ENCODE peak calls at places on chromosomes 16 and 17, in five cellular contexts. X is hepatocyte; S is left ventricle myocardium inferior; K is mesendoderm; L is CD4-positive, CD25-positive, alpha-beta regulatory T cell. O is an unnamed sample.
A peak's percentile ranks its signal among the peaks of the same experiment; 100 is the strongest.

GRCh38 chr16:77849640-77850258 is 61.4 kb downstream of the VAT1L start:
- DNase-seq in X (no peak), S (peak; percentile 22), K (no peak), L (no peak), O (no peak)

GRCh38 chr16:47970291-47970931 is 185.4 kb downstream of the ABCC12 start:
- DNase-seq in X (peak; percentile 83), S (no peak), K (peak; percentile 87), L (no peak), O (no peak)

GRCh38 chr16:46911650-46912049 is 27.5 kb downstream of the GPT2 start:
- DNase-seq in X (no peak), S (no peak), K (no peak), L (no peak), O (no peak)

GRCh38 chr17:55641559-55642160 is 81.0 kb downstream of the TMEM100 start:
- DNase-seq in X (peak; percentile 71), S (peak; percentile 63), K (peak; percentile 95), L (peak; percentile 15), O (no peak)

GRCh38 chr16:56617212-56618085 is 8.1 kb upstream of the MT1E start:
- DNase-seq in X (peak; percentile 60), S (peak; percentile 88), K (no peak), L (peak; percentile 36), O (peak; percentile 40)

GRCh38 chr16:54397190-54397835 is 110.7 kb upstream of the IRX3 start:
- DNase-seq in X (no peak), S (no peak), K (no peak), L (no peak), O (no peak)

GRCh38 chr16:46607529-46607928 is 13.7 kb downstream of the SHCBP1 start:
- DNase-seq in X (peak; percentile 51), S (no peak), K (peak; percentile 21), L (peak; percentile 53), O (no peak)

GRCh38 chr17:39208893-39209292 is 8.8 kb downstream of the RPL19 start:
- DNase-seq in X (no peak), S (no peak), K (peak; percentile 31), L (no peak), O (no peak)

GRCh38 chr16:79931721-79932120 is 331.2 kb upstream of the MAF start:
- DNase-seq in X (no peak), S (no peak), K (no peak), L (no peak), O (no peak)

GRCh38 chr16:13236308-13236707 is 334.9 kb downstream of the SHISA9 start:
- DNase-seq in X (no peak), S (no peak), K (no peak), L (no peak), O (no peak)

GRCh38 chr16:13242201-13242600 is 340.8 kb downstream of the SHISA9 start:
- DNase-seq in X (no peak), S (no peak), K (no peak), L (no peak), O (no peak)

GRCh38 chr16:13234999-13235398 is 333.6 kb downstream of the SHISA9 start:
- DNase-seq in X (no peak), S (no peak), K (no peak), L (no peak), O (no peak)

DNA sequence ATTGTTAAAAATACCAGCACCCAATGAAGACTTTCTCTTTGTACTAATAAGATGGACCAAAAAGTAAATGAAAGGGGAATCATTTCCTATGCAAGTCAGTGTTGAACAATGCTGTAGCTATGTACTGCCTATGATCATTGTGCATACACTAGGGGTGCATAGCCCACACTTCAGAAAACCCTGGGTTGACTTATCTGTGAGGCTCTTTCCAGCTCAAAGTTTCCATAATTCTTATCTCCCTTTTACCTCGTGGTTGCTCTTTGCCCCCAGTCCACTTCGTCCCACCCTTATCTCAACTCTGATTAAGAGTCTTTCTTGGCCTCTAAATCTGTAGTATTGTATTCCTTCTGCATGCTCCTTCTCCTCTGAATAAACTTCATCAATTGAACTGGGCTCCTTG is 336.8 kb downstream of the SHISA9 start:
- DNase-seq in X (peak; percentile 71), S (no peak), K (no peak), L (no peak), O (no peak)
- H3K4me3 ChIP-seq in X (no peak overlapping the region), S (no peak overlapping the region), K (no peak overlapping the region), L (no peak overlapping the region), O (no peak overlapping the region)

GRCh38 chr17:1997587-1998425 is 27.3 kb downstream of the RTN4RL1 start:
- DNase-seq in X (peak; percentile 88), S (no peak), K (peak; percentile 83), L (no peak), O (no peak)

GRCh38 chr17:2002767-2003329 is 22.3 kb downstream of the RTN4RL1 start:
- DNase-seq in X (no peak), S (no peak), K (no peak), L (no peak), O (no peak)

GRCh38 chr17:1997146-1997586 is 28.0 kb downstream of the RTN4RL1 start:
- DNase-seq in X (peak; percentile 52), S (no peak), K (no peak), L (no peak), O (no peak)

GRCh38 chr17:1998426-1998784 is 26.7 kb downstream of the RTN4RL1 start:
- DNase-seq in X (no peak), S (no peak), K (no peak), L (no peak), O (no peak)

GRCh38 chr17:1999557-2000251 is 25.4 kb downstream of the RTN4RL1 start:
- DNase-seq in X (peak; percentile 71), S (peak; percentile 57), K (peak; percentile 58), L (no peak), O (no peak)
- H3K36me3 ChIP-seq in X (no peaks in the 10 kb centered on the region), S (no peaks in the 10 kb centered on the region), K (no peaks in the 10 kb centered on the region), L (no peaks in the 10 kb centered on the region), O (no peaks in the 10 kb centered on the region)

GRCh38 chr17:46963571-46963970 is 15.5 kb downstream of the RPRML start:
- DNase-seq in X (no peak), S (no peak), K (no peak), L (no peak), O (no peak)

GRCh38 chr17:46962374-46962790 is 16.7 kb downstream of the RPRML start:
- DNase-seq in X (no peak), S (no peak), K (peak; percentile 53), L (no peak), O (no peak)

GRCh38 chr17:46960152-46960551 is 18.9 kb downstream of the RPRML start:
- DNase-seq in X (no peak), S (no peak), K (no peak), L (no peak), O (no peak)

GRCh38 chr17:46958192-46958591 is 20.9 kb downstream of the RPRML start:
- DNase-seq in X (no peak), S (no peak), K (no peak), L (no peak), O (no peak)
- H3K27ac ChIP-seq in X (no peak overlapping the region), S (no peak overlapping the region), K (no peak overlapping the region), L (no peak overlapping the region), O (no peak overlapping the region)

GRCh38 chr17:3592216-3592860 is 16.9 kb downstream of the TRPV1 start:
- DNase-seq in X (no peak), S (no peak), K (no peak), L (no peak), O (no peak)
- H3K4me3 ChIP-seq in X (no peak overlapping the region), S (no peak overlapping the region), K (no peak overlapping the region), L (no peak overlapping the region), O (no peak overlapping the region)

DNA sequence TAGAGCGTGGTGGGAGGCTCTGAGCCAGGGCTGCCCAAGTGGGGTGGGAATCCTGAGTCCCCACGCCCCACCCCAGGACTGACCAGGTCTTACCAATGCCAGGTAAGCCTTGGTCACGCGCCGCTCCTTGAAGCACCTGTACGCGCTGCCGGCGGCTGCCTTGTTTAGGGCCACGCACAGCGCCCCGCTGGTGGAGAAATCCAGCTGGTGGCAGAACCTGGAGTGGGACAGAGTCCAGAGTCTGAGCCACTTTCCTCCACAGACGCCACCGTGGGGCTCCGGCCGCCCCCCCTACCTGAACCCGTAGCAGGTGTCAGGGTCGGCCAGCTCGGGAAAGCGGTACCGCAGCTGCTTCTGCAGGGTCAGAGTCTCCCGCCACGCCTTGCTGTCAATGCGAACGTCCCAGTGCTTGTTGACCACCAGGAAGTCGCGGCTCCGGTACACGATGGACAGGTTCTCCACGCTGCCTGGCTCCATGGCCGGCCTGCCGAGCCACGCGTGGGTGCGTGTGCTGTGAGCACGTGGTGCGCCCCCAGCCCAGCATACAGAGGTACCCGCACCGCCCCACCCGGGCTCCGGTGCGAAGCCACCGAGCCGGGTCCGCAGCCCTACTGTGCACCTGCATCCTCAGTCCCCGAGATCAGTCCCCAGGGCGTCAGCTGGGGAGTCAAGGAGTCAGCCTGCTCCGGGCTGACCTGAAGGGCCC is 767 bp downstream of the RPUSD1 start:
- DNase-seq in X (peak; percentile 50), S (no peak), K (no peak), L (no peak), O (no peak)
- H3K36me3 ChIP-seq in X (no peaks in the 10 kb centered on the region), S (peaks cover 8% of the 10 kb centered on the region), K (peaks cover 6% of the 10 kb centered on the region), L (peaks cover 7% of the 10 kb centered on the region), O (no peaks in the 10 kb centered on the region)

GRCh38 chr17:81396722-81397313 is 1.6 kb downstream of the BAHCC1 start:
- DNase-seq in X (no peak), S (peak; percentile 61), K (peak; percentile 76), L (peak; percentile 52), O (peak; percentile 26)
- H3K27ac ChIP-seq in X (peak overlapping the region; percentile 96), S (peak overlapping the region; percentile 100), K (peak overlapping the region; percentile 99), L (no peak overlapping the region), O (no peak overlapping the region)

DNA sequence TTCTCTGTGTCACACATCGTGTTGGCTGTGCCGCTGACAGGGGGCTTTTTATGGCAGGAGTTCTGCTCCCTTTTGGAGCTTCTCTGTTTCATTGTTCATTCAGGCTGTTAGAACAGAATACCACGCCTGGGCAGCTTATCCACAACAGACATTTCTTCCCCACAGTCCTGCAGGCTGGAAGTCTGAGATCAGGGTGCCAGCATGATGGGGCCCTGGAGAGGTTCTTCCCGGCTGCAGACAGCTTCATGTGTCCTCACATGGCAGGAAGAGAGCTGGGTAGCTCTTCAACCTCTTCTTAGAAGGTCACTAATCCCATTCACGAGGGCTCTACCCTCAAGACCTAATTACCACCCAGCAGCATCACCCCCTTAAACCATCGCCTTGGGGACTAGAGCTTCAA is 65.1 kb downstream of the DHRS7C start:
- DNase-seq in X (no peak), S (no peak), K (no peak), L (no peak), O (no peak)
- H3K4me3 ChIP-seq in X (no peak overlapping the region), S (no peak overlapping the region), K (no peak overlapping the region), L (no peak overlapping the region), O (no peak overlapping the region)